ENCODE peak calls at places on chromosomes 7 and 10, in five cellular contexts. O is brain microvascular endothelial cell, H is H9, W is esophagus squamous epithelium, B is breast epithelium. S is an unnamed sample.

GRCh38 chr7:96495751-96496216 is 173.9 kb upstream of the SLC25A13 start:
- DNase-seq in B (no peak), W (no peak), O (no peak), H (no peak), S (no peak)

GRCh38 chr7:2353650-2354172 is 916 bp upstream of the EIF3B start:
- DNase-seq in O (peak), W (peak), B (peak), H (peak), S (peak)

GRCh38 chr10:24866615-24867583 is 85.5 kb downstream of the PRTFDC1 start:
- DNase-seq in B (no peak), W (no peak), O (peak), H (peak), S (no peak)

GRCh38 chr7:28272461-28272877 is 91.9 kb upstream of the JAZF1 start:
- DNase-seq in B (no peak), H (peak), O (peak), W (no peak), S (no peak)

GRCh38 chr7:141158562-141158961 is 84.7 kb downstream of the TMEM178B start:
- DNase-seq in B (no peak), H (peak), O (peak), W (no peak), S (no peak)

GRCh38 chr7:105454921-105455320 is 66.2 kb upstream of the SRPK2 start:
- DNase-seq in W (no peak), O (no peak), B (no peak), H (no peak), S (no peak)

GRCh38 chr7:112994666-112995065 is 92.0 kb downstream of the GPR85 start:
- DNase-seq in O (peak), W (no peak), B (no peak), H (no peak), S (no peak)

GRCh38 chr10:115654961-115655360 is 561.8 kb downstream of the ATRNL1 start:
- DNase-seq in H (no peak), O (peak), B (no peak), W (no peak), S (no peak)

DNA sequence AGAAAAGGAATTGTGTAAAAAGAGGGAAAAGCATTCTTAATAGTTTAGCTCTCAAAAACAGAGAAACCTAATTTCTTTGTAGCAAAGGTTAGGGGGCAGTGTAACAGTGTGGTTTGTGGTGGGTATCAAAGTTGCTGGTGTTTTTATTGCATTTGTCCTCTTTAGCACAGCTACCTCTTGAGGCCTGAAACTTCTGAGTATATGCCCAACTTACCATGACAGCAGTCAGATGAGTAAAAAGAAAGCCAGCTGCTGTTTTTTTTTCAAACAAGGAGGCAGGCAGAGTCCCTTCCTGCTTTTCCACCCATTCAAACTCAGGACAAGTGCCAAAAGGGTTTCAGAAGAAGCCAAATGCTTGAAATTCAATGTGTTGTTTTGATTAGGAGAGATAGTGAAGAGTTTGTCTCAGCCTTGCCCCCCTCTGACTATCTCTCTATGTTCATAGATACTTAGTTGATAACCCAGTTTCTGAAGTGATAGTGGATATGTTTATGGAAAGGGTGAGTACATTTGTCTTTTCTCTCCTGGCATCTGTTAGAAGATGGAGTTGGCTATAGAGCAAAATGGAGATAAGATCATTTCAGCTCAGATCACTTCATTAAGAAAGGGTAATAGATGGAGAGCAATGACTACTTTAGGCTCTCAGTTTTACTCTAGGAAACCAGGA is 23.1 kb downstream of the GBF1 start:
- DNase-seq in H (no peak), O (no peak), B (no peak), W (no peak), S (no peak)
- TF ChIP-seq CTCF in H (no peak), O (no peak), B (no peak), W (no peak), S (no peak)

GRCh38 chr7:104096683-104097082 is 107.2 kb upstream of the RELN start:
- DNase-seq in W (no peak), O (peak), H (no peak), B (no peak), S (no peak)
- TF ChIP-seq CTCF in W (no peak), O (peak), H (peak), B (no peak), S (no peak)

DNA sequence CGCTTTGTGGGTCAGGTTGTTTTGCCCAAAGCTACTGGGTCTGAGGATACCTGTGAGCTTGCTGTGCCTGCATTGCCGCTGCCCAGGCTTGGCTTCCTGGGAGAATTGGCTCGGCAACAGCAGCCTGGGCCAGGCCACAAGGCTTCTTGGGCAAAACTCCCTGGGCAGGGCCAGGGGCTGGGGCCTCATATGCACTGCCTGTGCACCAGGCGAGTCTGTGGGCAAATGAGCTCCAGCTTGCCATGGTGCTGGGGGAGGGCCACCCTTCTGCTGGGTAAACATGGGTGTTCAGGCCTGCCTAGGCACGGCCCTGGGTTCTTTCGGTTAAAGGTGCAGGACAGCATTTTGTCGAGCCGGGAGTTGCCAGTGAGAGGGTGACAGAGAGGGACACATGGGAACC is 19.4 kb downstream of the ZMIZ1 start:
- DNase-seq in B (no peak), H (no peak), O (no peak), W (no peak), S (no peak)
- TF ChIP-seq CTCF in B (no peak), H (no peak), O (no peak), W (no peak), S (no peak)

DNA sequence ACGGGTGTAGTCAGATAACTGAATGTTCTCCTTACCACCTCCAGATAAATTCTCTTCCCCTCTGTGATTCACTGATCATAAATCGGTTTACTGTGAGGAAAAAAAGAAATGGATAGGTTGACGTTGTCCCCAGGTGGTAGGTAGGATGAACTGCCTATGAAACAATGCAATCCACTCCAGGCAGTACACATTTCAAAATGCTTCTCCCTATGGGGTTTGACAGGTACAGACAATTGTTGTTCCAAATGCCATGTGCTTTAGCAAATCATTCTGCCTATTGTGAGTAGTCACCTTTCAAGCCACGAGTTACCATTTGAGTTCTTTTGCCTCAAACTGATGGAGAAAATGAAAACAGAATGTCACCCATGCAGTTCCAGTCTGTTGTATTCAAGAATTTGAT is 21.8 kb downstream of the VIM start:
- DNase-seq in O (no peak), H (no peak), W (no peak), B (no peak), S (no peak)
- TF ChIP-seq CTCF in O (peak), H (peak), W (no peak), B (no peak), S (no peak)